ENCODE peak calls at places on chromosomes 7 and 10, in ten cellular contexts. K is heart left ventricle; C is NCI-H2081; Q is choroid plexus epithelial cell; B is ascending aorta; H is LoVo; G is effector CD4-positive, alpha-beta T cell; V is nephron progenitor cell; J is SJSA1; F is CD8-positive, alpha-beta T cell. Y is an unnamed sample.

GRCh38 chr10:35722636-35723420 is 80.7 kb upstream of the FZD8 start:
- DNase-seq in K (no peak), C (no peak), Q (no peak), B (no peak), H (no peak), G (no peak), V (no peak), J (no peak), F (no peak), Y (no peak)

GRCh38 chr10:80700252-80700651 is 162.6 kb downstream of the SH2D4B start:
- DNase-seq in K (no peak), C (no peak), Q (no peak), B (no peak), H (no peak), G (no peak), V (no peak), J (no peak), F (no peak), Y (no peak)

GRCh38 chr7:37052673-37053072 is 328.4 kb upstream of the AOAH start:
- DNase-seq in K (no peak), C (no peak), Q (peak; percentile 47), B (no peak), H (peak; percentile 54), G (no peak), V (peak; percentile 84), J (no peak), F (peak; percentile 2), Y (peak; percentile 36)

GRCh38 chr7:106165328-106165727 is 53.2 kb upstream of the SYPL1 start:
- DNase-seq in K (no peak), C (no peak), Q (peak; percentile 73), B (no peak), H (no peak), G (no peak), V (no peak), J (no peak), F (no peak), Y (peak; percentile 36)

GRCh38 chr10:111103196-111103595 is 26.4 kb downstream of the ADRA2A start:
- DNase-seq in K (no peak), C (no peak), Q (no peak), B (no peak), H (no peak), G (no peak), V (no peak), J (no peak), F (no peak), Y (no peak)

GRCh38 chr7:36868727-36869411 is 144.6 kb upstream of the AOAH start:
- DNase-seq in K (no peak), C (no peak), Q (no peak), B (no peak), H (no peak), G (no peak), V (no peak), J (no peak), F (no peak), Y (no peak)

GRCh38 chr10:33183658-33184057 is 150.8 kb downstream of the NRP1 start:
- DNase-seq in K (no peak), C (no peak), Q (no peak), B (no peak), H (no peak), G (no peak), V (no peak), J (no peak), F (no peak), Y (no peak)

GRCh38 chr10:48439581-48440041 is 133.1 kb downstream of the MAPK8 start:
- DNase-seq in K (no peak), C (no peak), Q (peak; percentile 61), B (no peak), H (no peak), G (no peak), V (no peak), J (no peak), F (no peak), Y (peak; percentile 27)

GRCh38 chr10:4121531-4122380 is 336.7 kb upstream of the KLF6 start:
- DNase-seq in K (no peak), C (no peak), Q (no peak), B (no peak), H (no peak), G (no peak), V (no peak), J (no peak), F (no peak), Y (no peak)

GRCh38 chr7:106788637-106789036 is 76.4 kb upstream of the PIK3CG start:
- DNase-seq in K (no peak), C (no peak), Q (no peak), B (no peak), H (no peak), G (no peak), V (no peak), J (no peak), F (no peak), Y (no peak)

GRCh38 chr7:32681174-32681518 is 185.9 kb downstream of the AVL9 start:
- DNase-seq in K (no peak), C (no peak), Q (no peak), B (no peak), H (no peak), G (no peak), V (no peak), J (no peak), F (no peak), Y (no peak)

GRCh38 chr7:153604-154003 is 38.8 kb upstream of the FAM20C start:
- DNase-seq in K (peak; percentile 79), C (no peak), Q (no peak), B (no peak), H (no peak), G (no peak), V (no peak), J (no peak), F (no peak), Y (no peak)

GRCh38 chr7:132773527-132773956 is 197.3 kb upstream of the PLXNA4 start:
- DNase-seq in K (no peak), C (no peak), Q (peak; percentile 47), B (no peak), H (no peak), G (no peak), V (no peak), J (no peak), F (no peak), Y (peak; percentile 54)

GRCh38 chr10:101303087-101303753 is 50.7 kb upstream of the BTRC start:
- DNase-seq in K (no peak), C (no peak), Q (no peak), B (no peak), H (no peak), G (no peak), V (no peak), J (no peak), F (no peak), Y (no peak)

GRCh38 chr7:70474639-70475234 is 657.2 kb upstream of the GALNT17 start:
- DNase-seq in K (peak; percentile 67), C (peak; percentile 49), Q (no peak), B (no peak), H (no peak), G (no peak), V (no peak), J (no peak), F (no peak), Y (no peak)

GRCh38 chr10:112136816-112137215 is 46.7 kb downstream of the GPAM start:
- DNase-seq in K (no peak), C (no peak), Q (no peak), B (no peak), H (no peak), G (no peak), V (no peak), J (no peak), F (no peak), Y (no peak)

GRCh38 chr7:127890726-127891125 is 140.5 kb downstream of the LRRC4 start:
- DNase-seq in K (no peak), C (peak; percentile 66), Q (no peak), B (no peak), H (no peak), G (no peak), V (no peak), J (no peak), F (no peak), Y (no peak)

GRCh38 chr10:34494012-34494411 is 321.1 kb downstream of the PARD3 start:
- DNase-seq in K (no peak), C (no peak), Q (peak; percentile 50), B (no peak), H (no peak), G (no peak), V (no peak), J (no peak), F (no peak), Y (peak; percentile 21)

GRCh38 chr7:30843741-30844482 is 67.7 kb upstream of the AQP1 start:
- DNase-seq in K (no peak), C (no peak), Q (no peak), B (no peak), H (no peak), G (no peak), V (no peak), J (no peak), F (no peak), Y (no peak)

GRCh38 chr10:131354380-131354779 is 42.9 kb upstream of the TCERG1L start:
- DNase-seq in K (no peak), C (no peak), Q (no peak), B (no peak), H (peak; percentile 6), G (no peak), V (peak; percentile 81), J (no peak), F (no peak), Y (no peak)

GRCh38 chr10:56567580-56567979 is 206.5 kb upstream of the ZWINT start:
- DNase-seq in K (no peak), C (no peak), Q (no peak), B (no peak), H (no peak), G (no peak), V (no peak), J (no peak), F (no peak), Y (no peak)

GRCh38 chr10:95835149-95835860 is 72.5 kb upstream of the CC2D2B start:
- DNase-seq in K (no peak), C (no peak), Q (no peak), B (no peak), H (no peak), G (no peak), V (no peak), J (no peak), F (no peak), Y (peak; percentile 5)

GRCh38 chr10:7666253-7667023 is at the start of gene ITIH5:
- DNase-seq in K (no peak), C (no peak), Q (no peak), B (no peak), H (no peak), G (no peak), V (peak; percentile 59), J (no peak), F (no peak), Y (no peak)

GRCh38 chr7:69213882-69214281 is 384.4 kb upstream of the AUTS2 start:
- DNase-seq in K (no peak), C (peak; percentile 78), Q (no peak), B (no peak), H (no peak), G (no peak), V (no peak), J (no peak), F (no peak), Y (no peak)

GRCh38 chr10:130371686-130372085 is 235.5 kb downstream of the GLRX3 start:
- DNase-seq in K (no peak), C (no peak), Q (no peak), B (no peak), H (no peak), G (no peak), V (no peak), J (no peak), F (no peak), Y (no peak)

GRCh38 chr7:114087674-114088539 is 169.1 kb upstream of the PPP1R3A start:
- DNase-seq in K (peak; percentile 37), C (peak; percentile 66), Q (no peak), B (no peak), H (peak; percentile 42), G (no peak), V (peak; percentile 15), J (no peak), F (no peak), Y (no peak)

GRCh38 chr10:47288236-47288635 is 11.8 kb upstream of the GDF10 start:
- DNase-seq in K (no peak), C (no peak), Q (no peak), B (no peak), H (no peak), G (no peak), V (no peak), J (peak; percentile 22), F (no peak), Y (no peak)

GRCh38 chr7:115763347-115763746 is 267.2 kb downstream of the TFEC start:
- DNase-seq in K (no peak), C (no peak), Q (no peak), B (no peak), H (no peak), G (no peak), V (no peak), J (no peak), F (no peak), Y (no peak)